ENCODE peak calls at places on chromosomes 3 and 15, in eight cellular contexts. N is coronary artery; S is activated CD4-positive, alpha-beta T cell treated with anti-CD3 and anti-CD28 coated beads for 1 hour; I is uterus; K is heart left ventricle; V is ELR; P is HCEC 1CT; M is tibial artery. J is an unnamed sample.

GRCh38 chr15:71743861-71744382 is 66.4 kb upstream of the NR2E3 start:
- DNase-seq in N (no peak), S (peak; percentile 21), I (peak; percentile 48), K (peak; percentile 35), V (peak; percentile 75), P (peak; percentile 53), M (no peak), J (no peak)

GRCh38 chr3:112004187-112004586 is 5.5 kb downstream of the TAGLN3 start:
- DNase-seq in N (no peak), S (no peak), I (no peak), K (no peak), V (no peak), P (no peak), M (no peak), J (no peak)

GRCh38 chr3:53324011-53324544 is 23.3 kb downstream of the DCP1A start:
- DNase-seq in N (no peak), S (no peak), I (no peak), K (peak; percentile 56), V (no peak), P (no peak), M (no peak), J (no peak)

GRCh38 chr15:82810863-82811421 is 1.5 kb downstream of the WHAMM start:
- DNase-seq in N (no peak), S (peak; percentile 12), I (no peak), K (no peak), V (peak; percentile 18), P (peak; percentile 12), M (no peak), J (no peak)

GRCh38 chr3:62368705-62369475 is 4.5 kb downstream of the FEZF2 start:
- DNase-seq in N (no peak), S (no peak), I (no peak), K (no peak), V (no peak), P (no peak), M (no peak), J (no peak)

GRCh38 chr3:76063019-76063418 is 277.7 kb upstream of the ZNF717 start:
- DNase-seq in N (no peak), S (no peak), I (no peak), K (no peak), V (peak; percentile 79), P (peak; percentile 85), M (no peak), J (no peak)

GRCh38 chr3:108086653-108087052 is 4.2 kb downstream of the CD47 start:
- DNase-seq in N (no peak), S (no peak), I (no peak), K (no peak), V (no peak), P (no peak), M (no peak), J (no peak)

GRCh38 chr15:89514596-89515406 is 18.4 kb upstream of the RHCG start:
- DNase-seq in N (no peak), S (no peak), I (no peak), K (no peak), V (peak; percentile 13), P (no peak), M (no peak), J (no peak)

GRCh38 chr15:90671216-90671615 is 45.9 kb upstream of the BLM start:
- DNase-seq in N (no peak), S (no peak), I (no peak), K (no peak), V (no peak), P (no peak), M (no peak), J (no peak)

GRCh38 chr15:69719527-69719926 is 266.9 kb downstream of the RPLP1 start:
- DNase-seq in N (no peak), S (peak; percentile 43), I (no peak), K (no peak), V (peak; percentile 24), P (no peak), M (no peak), J (no peak)

GRCh38 chr3:157669403-157669802 is 166.2 kb upstream of the VEPH1 start:
- DNase-seq in N (no peak), S (no peak), I (no peak), K (no peak), V (no peak), P (peak; percentile 15), M (no peak), J (no peak)

GRCh38 chr3:180316321-180316720 is 279.6 kb upstream of the PEX5L start:
- DNase-seq in N (no peak), S (no peak), I (no peak), K (no peak), V (no peak), P (no peak), M (no peak), J (no peak)

GRCh38 chr3:67437789-67438188 is 216.6 kb downstream of the SUCLG2 start:
- DNase-seq in N (no peak), S (no peak), I (no peak), K (no peak), V (no peak), P (no peak), M (no peak), J (no peak)

GRCh38 chr15:78308422-78309021 is 9.1 kb upstream of the SKIC8 start:
- DNase-seq in N (no peak), S (no peak), I (no peak), K (peak; percentile 54), V (peak; percentile 77), P (peak; percentile 31), M (peak; percentile 48), J (no peak)

GRCh38 chr3:4809970-4810369 is 169.3 kb upstream of the BHLHE40 start:
- DNase-seq in N (no peak), S (no peak), I (no peak), K (no peak), V (no peak), P (no peak), M (no peak), J (no peak)

GRCh38 chr15:95826388-95826781 is 504.1 kb upstream of the NR2F2 start:
- DNase-seq in N (no peak), S (no peak), I (no peak), K (no peak), V (no peak), P (no peak), M (no peak), J (no peak)

GRCh38 chr15:101477851-101478353 is 11.6 kb downstream of the PCSK6 start:
- DNase-seq in N (no peak), S (no peak), I (no peak), K (no peak), V (no peak), P (no peak), M (no peak), J (no peak)

GRCh38 chr15:37133619-37134018 is 33.3 kb upstream of the MEIS2 start:
- DNase-seq in N (no peak), S (no peak), I (no peak), K (no peak), V (peak; percentile 54), P (peak; percentile 53), M (no peak), J (peak; percentile 18)

GRCh38 chr3:16741103-16741758 is 136.0 kb upstream of the DAZL start:
- DNase-seq in N (no peak), S (no peak), I (no peak), K (no peak), V (peak; percentile 86), P (peak; percentile 88), M (no peak), J (peak; percentile 88)

GRCh38 chr3:86785381-86785780 is 205.6 kb downstream of the VGLL3 start:
- DNase-seq in N (no peak), S (no peak), I (no peak), K (no peak), V (peak; percentile 68), P (peak; percentile 73), M (no peak), J (no peak)

GRCh38 chr3:188559069-188559410 is 405.1 kb downstream of the LPP start:
- DNase-seq in N (no peak), S (no peak), I (no peak), K (no peak), V (peak; percentile 27), P (peak; percentile 41), M (no peak), J (no peak)

GRCh38 chr3:186930639-186931486 is 537 bp downstream of the ST6GAL1 start:
- DNase-seq in N (peak; percentile 82), S (peak; percentile 45), I (peak; percentile 41), K (peak; percentile 83), V (peak; percentile 70), P (peak; percentile 12), M (peak; percentile 84), J (no peak)

GRCh38 chr3:86029590-86029989 is 961.4 kb downstream of the VGLL3 start:
- DNase-seq in N (no peak), S (no peak), I (no peak), K (no peak), V (peak; percentile 0), P (no peak), M (no peak), J (no peak)

GRCh38 chr15:41934843-41935242 is 37.5 kb downstream of the EHD4 start:
- DNase-seq in N (peak; percentile 47), S (peak; percentile 62), I (no peak), K (no peak), V (peak; percentile 86), P (no peak), M (peak; percentile 63), J (no peak)

GRCh38 chr3:49841126-49841525 is 15.2 kb downstream of the TRAIP start:
- DNase-seq in N (no peak), S (no peak), I (no peak), K (peak; percentile 13), V (peak; percentile 33), P (peak; percentile 8), M (no peak), J (no peak)

GRCh38 chr3:9500108-9501050 is 53.2 kb downstream of the LHFPL4 start:
- DNase-seq in N (no peak), S (peak; percentile 26), I (no peak), K (peak; percentile 45), V (peak; percentile 75), P (peak; percentile 46), M (no peak), J (peak; percentile 20)

GRCh38 chr3:142209655-142210054 is 15.7 kb downstream of the GK5 start:
- DNase-seq in N (no peak), S (no peak), I (peak; percentile 60), K (peak; percentile 39), V (peak; percentile 70), P (peak; percentile 84), M (peak; percentile 72), J (peak; percentile 88)

GRCh38 chr3:120173056-120173675 is 78.9 kb upstream of the GSK3B start:
- DNase-seq in N (no peak), S (no peak), I (no peak), K (no peak), V (peak; percentile 22), P (no peak), M (no peak), J (no peak)

GRCh38 chr15:39084683-39085530 is 496.0 kb upstream of the THBS1 start:
- DNase-seq in N (no peak), S (no peak), I (peak; percentile 73), K (no peak), V (peak; percentile 10), P (peak; percentile 64), M (no peak), J (peak; percentile 45)

GRCh38 chr3:2958553-2958952 is 151.6 kb downstream of the IL5RA start:
- DNase-seq in N (no peak), S (no peak), I (no peak), K (no peak), V (no peak), P (no peak), M (no peak), J (no peak)